ENCODE peak calls at places on chromosomes 6 and 20, in four cellular contexts. P is activated B cell treated with CpG ODN at 0.5 μM for 24 hours, K is upper lobe of left lung, Q is cardiac fibroblast. A is an unnamed sample.

GRCh38 chr6:91240878-91241603 is 654.2 kb upstream of the MAP3K7 start:
- DNase-seq in P (no peak), K (no peak), Q (no peak), A (no peak)

GRCh38 chr6:156416392-156416791 is 360.8 kb upstream of the ARID1B start:
- DNase-seq in P (no peak), K (no peak), Q (no peak), A (no peak)

GRCh38 chr6:90368001-90368400 is 71.4 kb upstream of the BACH2 start:
- DNase-seq in P (no peak), K (no peak), Q (no peak), A (no peak)

GRCh38 chr20:24756292-24757025 is 192.6 kb upstream of the CST7 start:
- DNase-seq in P (no peak), K (no peak), Q (no peak), A (no peak)

GRCh38 chr20:24497851-24498250 is 28.4 kb downstream of the SYNDIG1 start:
- DNase-seq in P (no peak), K (peak), Q (no peak), A (peak)

GRCh38 chr20:53613748-53614147 is 20.1 kb upstream of the ZNF217 start:
- DNase-seq in P (no peak), K (no peak), Q (peak), A (no peak)

GRCh38 chr6:136600818-136601217 is 50.6 kb upstream of the MAP7 start:
- DNase-seq in P (no peak), K (no peak), Q (no peak), A (peak)

GRCh38 chr6:18044108-18044783 is 56.8 kb upstream of the KIF13A start:
- DNase-seq in P (no peak), K (no peak), Q (no peak), A (no peak)

GRCh38 chr20:977021-977420 is 25.1 kb downstream of the RSPO4 start:
- DNase-seq in P (no peak), K (no peak), Q (no peak), A (no peak)

GRCh38 chr20:61718361-61718760 is 347.3 kb downstream of the TAF4 start:
- DNase-seq in P (no peak), K (no peak), Q (no peak), A (no peak)

GRCh38 chr6:25899580-25900408 is 25.8 kb upstream of the SLC17A3 start:
- DNase-seq in P (no peak), K (no peak), Q (no peak), A (no peak)

GRCh38 chr6:114989279-114989964 is 646.6 kb upstream of the HS3ST5 start:
- DNase-seq in P (no peak), K (no peak), Q (no peak), A (no peak)

GRCh38 chr6:54609986-54610385 is 236.6 kb upstream of the FAM83B start:
- DNase-seq in P (no peak), K (no peak), Q (no peak), A (no peak)

GRCh38 chr6:18269253-18269652 is 4.9 kb upstream of the DEK start:
- DNase-seq in P (no peak), K (no peak), Q (no peak), A (peak)

GRCh38 chr6:128425855-128426254 is 94.5 kb downstream of the PTPRK start:
- DNase-seq in P (no peak), K (no peak), Q (peak), A (no peak)
- TF ChIP-seq CTCF in P (no peak), K (no peak), Q (no peak), A (no peak)

DNA sequence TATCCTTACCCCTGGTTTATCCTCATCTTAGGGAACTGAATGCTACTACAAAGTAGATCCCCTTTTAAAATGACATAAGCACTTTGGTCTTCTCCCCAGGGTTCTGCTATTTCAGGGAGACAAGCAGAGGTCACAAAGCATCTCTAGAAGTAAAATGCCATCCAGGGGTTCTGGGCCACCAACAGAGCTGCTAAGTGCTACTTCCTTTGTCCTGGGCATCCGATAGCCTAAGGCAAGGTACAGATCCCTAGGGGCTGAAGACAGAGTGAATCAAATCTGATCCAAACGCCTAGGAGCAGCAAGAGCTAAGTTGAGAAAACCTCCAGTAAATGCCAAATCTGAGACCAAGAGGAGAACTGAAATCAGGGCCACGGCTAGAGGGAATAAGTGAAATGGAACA is 161.2 kb downstream of the PTPRT start:
- DNase-seq in P (no peak), K (no peak), Q (no peak), A (no peak)
- TF ChIP-seq CTCF in P (no peak), K (no peak), Q (no peak), A (no peak)

DNA sequence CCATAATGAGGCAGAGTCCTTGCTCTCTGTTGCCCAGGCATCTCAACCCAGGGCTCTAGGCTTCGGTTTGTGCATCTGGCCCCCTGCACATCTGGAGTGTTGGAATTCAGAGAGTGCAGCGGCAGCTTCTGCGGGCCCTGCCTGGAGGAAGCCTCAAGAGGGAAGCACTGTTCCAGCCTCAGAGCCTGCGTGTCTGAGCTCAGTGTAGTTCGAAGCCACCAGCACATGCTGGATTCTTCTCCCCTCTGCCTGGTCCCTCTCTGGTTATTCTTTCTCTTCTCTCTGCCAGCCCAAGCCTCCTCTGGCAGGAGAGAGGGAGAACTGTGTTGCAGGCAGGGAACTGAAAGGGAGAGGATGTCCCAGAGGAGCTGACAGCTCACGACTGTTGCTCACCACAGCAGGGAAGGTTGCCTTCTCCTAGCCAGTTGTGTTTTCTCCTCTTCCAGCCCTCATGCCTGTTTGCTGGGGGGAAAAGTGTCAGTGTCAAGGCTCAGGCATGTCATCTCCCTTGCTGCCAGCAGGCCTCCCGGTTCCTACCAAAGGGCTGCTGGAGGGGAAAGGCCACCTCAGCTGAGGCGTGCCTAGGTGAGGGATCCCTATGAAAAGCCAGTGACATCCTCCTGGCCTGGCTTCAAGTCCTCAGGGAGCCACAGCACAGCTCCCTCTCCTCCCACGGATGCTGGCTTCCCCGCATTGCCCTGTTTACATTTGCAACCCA is 126.0 kb upstream of the LRFN2 start:
- DNase-seq in P (no peak), K (no peak), Q (no peak), A (no peak)
- TF ChIP-seq CTCF in P (no peak), K (no peak), Q (no peak), A (peak)

GRCh38 chr6:1526689-1527088 is 83.0 kb upstream of the FOXC1 start:
- DNase-seq in P (no peak), K (no peak), Q (peak), A (no peak)

GRCh38 chr6:1524040-1524480 is 85.7 kb upstream of the FOXC1 start:
- DNase-seq in P (peak), K (peak), Q (peak), A (peak)

GRCh38 chr6:1527098-1527497 is 82.6 kb upstream of the FOXC1 start:
- DNase-seq in P (no peak), K (peak), Q (peak), A (peak)

GRCh38 chr6:1522779-1523178 is 86.9 kb upstream of the FOXC1 start:
- DNase-seq in P (no peak), K (no peak), Q (no peak), A (no peak)

DNA sequence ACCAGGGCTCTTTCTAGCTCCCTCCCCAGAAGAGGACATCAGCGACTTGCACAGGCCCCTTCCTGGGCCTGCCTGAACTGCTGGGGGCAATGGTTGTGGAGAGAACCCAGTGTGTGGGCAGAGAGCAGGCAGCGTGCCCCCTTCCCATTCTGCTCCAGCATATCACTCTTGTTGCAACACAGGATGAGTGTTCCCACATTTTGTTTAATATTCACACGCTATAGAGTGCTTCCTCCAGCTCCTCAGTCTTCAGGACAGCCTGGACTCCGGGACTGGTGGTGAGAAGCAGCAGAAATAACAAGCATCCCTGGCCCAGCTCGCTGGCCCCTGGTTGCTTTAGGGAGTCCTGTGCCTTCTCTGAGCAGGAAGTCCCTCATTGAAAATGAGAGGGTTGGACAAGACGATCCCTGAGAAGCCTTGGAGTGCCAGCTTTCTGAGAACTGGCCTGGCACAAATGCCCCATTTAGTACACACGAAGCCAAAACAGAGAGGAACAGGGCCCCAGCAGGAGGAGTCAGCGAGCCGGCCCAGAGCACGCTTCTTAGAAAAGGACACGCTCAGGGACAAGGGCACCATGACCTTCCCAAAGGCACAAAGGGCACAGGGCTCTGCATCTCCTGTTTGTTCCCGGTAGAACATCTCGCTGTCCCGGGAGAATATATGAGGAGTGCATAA is 84.2 kb upstream of the FOXC1 start:
- DNase-seq in P (no peak), K (peak), Q (no peak), A (peak)
- TF ChIP-seq CTCF in P (no peak), K (no peak), Q (no peak), A (no peak)